ENCODE peak calls at places on chromosomes 11 and 22, in seven cellular contexts. N, H, U, W, I, J and Q are unnamed samples.

GRCh38 chr22:23264610-23265388 is 84.5 kb downstream of the BCR start:
- DNase-seq in I (peak), U (no peak), H (no peak), W (no peak), N (no peak), J (peak), Q (no peak)

GRCh38 chr11:104001474-104001873 is 35.0 kb upstream of the DDI1 start:
- DNase-seq in I (no peak), J (no peak), U (no peak), H (no peak), W (no peak), N (no peak), Q (no peak)

GRCh38 chr11:31601635-31602282 is 92.2 kb downstream of the ELP4 start:
- DNase-seq in I (no peak), J (no peak), W (no peak), N (no peak), U (no peak), H (no peak), Q (no peak)

GRCh38 chr22:24758164-24758799 is 16.2 kb downstream of the PIWIL3 start:
- DNase-seq in I (no peak), U (no peak), H (peak), W (peak), J (peak), N (no peak), Q (no peak)

GRCh38 chr11:114848027-114848426 is 169.7 kb downstream of the NXPE2 start:
- DNase-seq in N (no peak), I (no peak), H (no peak), J (no peak), W (no peak), U (no peak), Q (no peak)

GRCh38 chr11:128405693-128406364 is 181.5 kb downstream of the ETS1 start:
- DNase-seq in W (no peak), N (no peak), H (no peak), I (no peak), J (no peak), U (no peak), Q (no peak)

GRCh38 chr11:19093976-19094375 is 23.0 kb upstream of the ZDHHC13 start:
- DNase-seq in W (no peak), I (no peak), N (no peak), U (no peak), J (no peak), H (no peak), Q (no peak)

GRCh38 chr11:126416542-126417090 is 61.1 kb downstream of the ST3GAL4 start:
- DNase-seq in W (peak), U (no peak), H (no peak), I (peak), J (peak), N (peak), Q (peak)

GRCh38 chr11:111376453-111376871 is 2.6 kb downstream of the POU2AF1 start:
- DNase-seq in J (no peak), W (no peak), H (no peak), U (no peak), N (no peak), I (no peak), Q (no peak)

GRCh38 chr11:57224537-57224936 is 12.5 kb downstream of the APLNR start:
- DNase-seq in I (no peak), W (no peak), J (no peak), N (no peak), U (no peak), H (no peak), Q (no peak)

GRCh38 chr11:63534895-63535461 is 1.6 kb upstream of the PLAAT4 start:
- DNase-seq in U (no peak), W (no peak), N (no peak), H (no peak), J (no peak), I (no peak), Q (no peak)

GRCh38 chr11:105148241-105148640 is 8.7 kb upstream of the CARD18 start:
- DNase-seq in N (no peak), U (no peak), J (no peak), W (no peak), I (no peak), H (no peak), Q (no peak)

GRCh38 chr11:10418259-10418949 is 36.7 kb upstream of the AMPD3 start:
- DNase-seq in N (no peak), H (no peak), J (no peak), U (no peak), W (no peak), I (no peak), Q (no peak)

GRCh38 chr11:213111-213510 is 5.6 kb downstream of the RIC8A start:
- DNase-seq in N (no peak), J (peak), H (no peak), W (no peak), U (no peak), I (no peak), Q (no peak)

GRCh38 chr22:31343235-31344191 is 2.6 kb downstream of the PATZ1 start:
- DNase-seq in J (peak), I (peak), H (no peak), N (no peak), U (peak), W (peak), Q (no peak)

GRCh38 chr22:24099661-24100060 is 81.6 kb upstream of the SUSD2 start:
- DNase-seq in J (peak), W (no peak), U (no peak), H (no peak), I (no peak), N (no peak), Q (no peak)

GRCh38 chr11:106594751-106595351 is 423.4 kb downstream of the GUCY1A2 start:
- DNase-seq in I (no peak), W (no peak), U (no peak), H (no peak), J (no peak), N (no peak), Q (no peak)

GRCh38 chr22:16956290-16956689 is 51.7 kb downstream of the GAB4 start:
- DNase-seq in U (no peak), H (no peak), N (no peak), I (no peak), J (no peak), W (no peak), Q (no peak)

GRCh38 chr11:95341246-95341645 is 110.2 kb upstream of the SESN3 start:
- DNase-seq in U (no peak), H (no peak), I (no peak), J (no peak), N (no peak), W (no peak), Q (no peak)
- TF ChIP-seq POLR2AphosphoS5 in U (no peak), H (no peak), I (no peak), J (no peak), N (no peak), W (no peak), Q (no peak)

DNA sequence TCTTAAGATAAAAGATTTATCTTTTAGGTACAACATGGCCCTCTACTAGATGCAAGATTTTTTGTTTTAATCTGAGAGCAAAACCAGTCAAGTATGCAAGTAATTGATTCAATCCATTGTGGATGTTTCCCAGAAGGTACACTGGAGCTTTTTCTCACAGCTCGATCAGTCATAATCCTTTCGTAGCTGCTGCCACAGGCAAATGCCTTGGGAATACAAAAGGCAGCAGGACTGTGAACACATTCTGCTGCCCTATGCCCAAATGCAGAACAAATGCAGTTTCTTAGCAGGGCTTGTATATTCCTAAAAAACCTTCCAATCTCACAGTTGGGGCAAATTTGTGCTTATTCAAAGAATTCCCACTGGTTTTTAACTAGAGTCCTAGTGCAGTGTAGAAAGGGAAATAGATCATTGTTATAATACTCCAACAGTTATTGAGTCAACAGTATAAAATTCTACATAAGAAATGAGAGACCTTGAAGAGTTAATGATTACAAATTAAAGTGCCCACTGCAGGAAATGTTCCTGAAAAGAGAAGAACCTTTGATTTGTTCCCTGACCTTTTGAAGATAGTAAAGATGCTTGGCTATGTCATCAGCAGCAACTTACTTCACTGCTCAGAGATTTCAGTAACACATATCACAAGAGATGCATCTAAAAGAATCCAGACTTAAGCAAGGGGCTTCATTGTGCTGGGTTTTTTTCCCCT is 14.1 kb downstream of the LPXN start:
- DNase-seq in H (no peak), J (no peak), I (no peak), W (no peak), U (no peak), N (no peak), Q (no peak)
- TF ChIP-seq POLR2A in H (no peak), J (no peak), I (no peak), W (no peak), U (no peak), N (no peak), Q (no peak)

GRCh38 chr11:118012083-118012669 is 26.0 kb downstream of the IL10RA start:
- DNase-seq in W (peak), H (no peak), U (no peak), N (no peak), J (no peak), I (no peak), Q (no peak)

GRCh38 chr11:118009821-118010737 is 23.9 kb downstream of the IL10RA start:
- DNase-seq in I (no peak), J (no peak), N (no peak), H (no peak), W (no peak), U (no peak), Q (no peak)

GRCh38 chr11:118014022-118014421 is 27.8 kb downstream of the IL10RA start:
- DNase-seq in W (no peak), N (no peak), U (no peak), J (no peak), H (no peak), I (no peak), Q (no peak)

GRCh38 chr11:118008271-118008903 is 22.2 kb downstream of the IL10RA start:
- DNase-seq in N (no peak), J (no peak), H (no peak), I (no peak), W (no peak), U (no peak), Q (no peak)

DNA sequence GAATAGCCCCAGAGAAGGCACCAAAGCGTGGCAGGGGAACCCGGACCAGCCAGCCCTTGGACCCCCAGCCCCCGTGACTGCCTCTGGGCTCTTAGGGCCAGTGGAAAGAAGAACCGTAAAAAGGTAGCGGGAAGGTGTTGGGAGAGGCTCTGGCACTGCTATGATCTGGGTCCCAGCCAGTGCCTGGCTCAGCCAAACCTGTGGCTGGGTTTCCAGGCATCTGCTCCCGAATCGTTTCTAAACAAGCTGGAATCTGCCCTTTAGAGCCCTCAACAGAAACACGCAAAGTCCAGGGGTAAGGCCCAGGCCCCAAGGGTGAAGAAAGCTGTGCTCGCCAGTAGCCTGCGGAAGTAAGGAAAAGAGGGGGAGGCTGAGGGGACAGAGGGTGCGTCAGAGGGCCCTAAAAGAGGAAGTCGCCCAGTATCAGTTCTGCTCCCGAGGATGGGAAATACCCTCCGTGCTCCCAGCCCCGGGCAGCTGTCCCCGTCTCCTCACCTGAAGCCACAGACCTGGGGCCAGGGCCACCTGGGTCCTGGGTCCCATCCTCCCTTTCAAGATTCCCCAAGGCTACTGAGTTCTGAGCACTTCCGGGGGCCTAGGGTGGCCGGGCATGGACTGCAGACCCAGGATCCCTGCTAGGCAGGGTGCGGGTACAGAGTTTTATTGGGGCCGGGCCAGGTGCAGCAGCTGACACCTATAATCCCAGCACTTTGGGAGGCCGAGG is 24.7 kb downstream of the IL10RA start:
- DNase-seq in J (peak), U (no peak), N (peak), I (peak), W (peak), H (no peak), Q (peak)
- TF ChIP-seq POLR2AphosphoS5 in J (no peak), U (no peak), N (peak), I (no peak), W (peak), H (no peak), Q (peak)

DNA sequence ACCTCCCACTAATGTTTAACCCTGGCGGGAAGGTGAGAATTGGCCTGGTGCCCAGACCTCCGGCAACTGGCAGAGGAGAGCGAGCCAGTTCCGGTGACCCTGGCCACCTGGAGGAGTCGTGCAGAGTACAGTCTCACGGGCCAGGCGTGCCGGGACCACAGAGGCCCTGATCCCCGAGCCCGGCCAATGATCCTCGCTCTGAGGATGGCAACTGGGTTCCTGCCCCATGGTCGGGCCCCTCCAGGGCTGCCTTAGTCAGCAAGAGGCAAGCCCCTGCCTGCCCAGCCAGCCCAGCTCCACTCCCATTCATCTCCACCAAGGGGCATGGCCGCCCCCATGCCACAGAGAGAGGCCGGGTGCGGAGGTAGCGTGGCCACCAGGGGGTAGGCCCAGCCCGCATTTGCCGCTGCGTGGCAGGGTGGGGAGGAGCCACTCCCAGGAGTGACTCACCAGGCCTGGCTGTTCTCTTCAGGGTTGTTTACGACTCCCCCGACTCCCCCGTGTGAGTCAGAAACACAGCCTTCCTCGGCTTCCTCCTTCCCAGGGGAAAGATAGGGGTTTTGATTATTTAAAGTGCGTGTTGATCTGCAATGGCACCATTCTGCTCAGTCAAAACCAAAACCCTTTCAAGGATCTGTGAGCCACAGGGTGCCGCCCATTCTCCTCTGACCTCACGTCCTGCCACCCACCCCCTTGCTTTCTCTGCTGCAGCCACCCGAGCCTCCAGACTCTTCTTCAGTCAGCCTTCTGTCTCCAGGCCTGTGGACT is at the start of gene SLC25A45:
- DNase-seq in N (peak), U (no peak), W (peak), H (peak), I (peak), J (peak), Q (no peak)
- TF ChIP-seq POLR2A in N (peak), U (no peak), W (peak), H (no peak), I (peak), J (no peak), Q (peak)

DNA sequence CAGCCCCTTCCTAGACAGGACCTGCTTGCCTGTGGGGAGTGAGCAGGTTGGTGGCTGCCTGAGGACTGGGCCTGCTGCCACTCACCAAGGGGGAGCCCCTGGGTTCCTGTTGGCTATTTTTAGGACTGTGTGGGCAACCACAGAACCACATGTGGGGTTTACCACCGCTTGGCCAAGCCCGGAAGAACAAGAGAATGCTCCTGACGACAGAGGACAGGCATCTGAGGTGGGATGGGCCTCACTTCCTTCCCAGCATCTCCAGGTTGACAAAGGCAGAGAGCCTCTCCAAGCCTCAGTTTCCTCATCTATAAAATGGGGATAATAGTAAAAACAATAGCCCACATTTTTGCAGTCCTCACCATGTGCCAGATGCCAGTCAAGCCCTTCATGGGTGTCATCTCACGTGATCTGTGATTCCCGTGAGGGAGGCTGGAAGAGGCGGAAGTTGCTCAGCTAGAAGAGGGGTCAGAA is 43.6 kb downstream of the LRRC32 start:
- DNase-seq in W (no peak), J (no peak), I (no peak), U (no peak), N (peak), H (no peak), Q (peak)
- TF ChIP-seq POLR2AphosphoS5 in W (no peak), J (no peak), I (no peak), U (no peak), N (no peak), H (no peak), Q (peak)

DNA sequence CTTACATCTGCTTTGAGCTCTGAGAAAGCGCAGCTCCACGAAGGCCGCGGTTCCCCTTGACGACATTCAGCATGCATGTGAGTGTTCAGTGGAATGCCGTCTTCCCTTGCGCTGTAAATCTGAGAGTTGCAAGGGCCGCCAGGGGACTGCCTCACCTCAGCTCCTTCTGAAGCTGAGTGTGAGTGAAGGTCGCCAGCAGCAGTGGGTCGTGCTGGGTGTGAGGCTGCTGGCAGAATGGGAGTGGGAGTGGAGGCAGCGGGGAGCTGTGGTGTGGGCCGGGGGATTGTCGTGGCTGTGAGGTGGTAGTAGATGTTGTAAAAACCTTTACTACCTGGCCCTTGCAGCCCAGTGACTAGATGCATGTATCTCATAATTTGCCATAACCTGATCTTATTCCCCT is 65.2 kb downstream of the PPP6R2 start:
- DNase-seq in W (no peak), U (no peak), I (no peak), H (no peak), N (no peak), J (no peak), Q (no peak)
- TF ChIP-seq POLR2A in W (no peak), U (no peak), I (no peak), H (no peak), N (no peak), J (no peak), Q (no peak)

GRCh38 chr22:19109198-19110063 is 12.8 kb downstream of the DGCR2 start:
- DNase-seq in W (peak), U (no peak), N (no peak), I (peak), J (peak), H (no peak), Q (no peak)
- TF ChIP-seq POLR2AphosphoS5 in W (peak), U (no peak), N (no peak), I (no peak), J (no peak), H (no peak), Q (no peak)

DNA sequence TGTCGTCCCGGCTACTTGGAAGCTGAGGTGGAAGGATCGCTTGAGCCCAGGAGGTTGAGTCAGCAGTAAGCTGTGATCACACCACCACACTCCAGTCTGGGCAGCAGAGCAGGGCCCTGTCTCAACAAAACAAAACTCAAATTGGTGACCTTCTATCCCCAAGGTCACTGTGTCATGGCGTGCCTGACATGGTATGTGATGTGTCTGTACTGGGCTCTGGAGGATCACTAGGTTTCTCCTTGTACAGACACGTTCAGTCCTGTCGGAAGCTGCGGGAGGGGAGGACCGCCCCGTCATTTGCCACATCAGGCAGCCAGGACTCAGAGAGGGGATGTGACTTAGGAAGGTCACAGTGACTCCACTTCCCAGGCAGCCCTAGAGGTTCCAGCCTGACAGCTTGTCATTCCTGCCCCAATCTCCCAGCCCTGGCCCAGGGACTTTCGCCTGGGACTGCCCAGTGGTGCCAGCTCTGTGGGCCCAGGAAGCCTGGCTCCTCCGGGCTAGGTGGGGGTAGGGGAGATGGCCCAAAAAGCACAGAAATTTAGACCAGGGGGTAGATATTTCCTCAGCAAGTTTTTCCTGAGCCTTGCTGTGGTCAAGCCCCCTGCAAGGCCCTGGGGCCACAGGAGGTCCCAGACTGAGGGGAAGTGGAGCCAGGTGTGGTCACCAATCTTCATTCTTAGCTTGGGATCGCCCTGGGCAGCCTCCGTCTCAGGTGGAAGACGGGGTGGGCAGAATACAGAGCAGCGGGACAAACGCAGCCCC is 53.2 kb downstream of the TRIOBP start:
- DNase-seq in H (no peak), U (no peak), W (no peak), N (no peak), I (peak), J (no peak), Q (no peak)
- TF ChIP-seq POLR2A in H (peak), U (no peak), W (no peak), N (no peak), I (no peak), J (no peak), Q (no peak)